ENCODE peak calls at places on chromosomes 2 and 18, in nine cellular contexts. One of them, this sample, is unnamed. For H3K4me1, the result is how much of the 10 kb centered on the place peaks cover.

GRCh38 chr18:22912835-22913234 is 20.3 kb upstream of the RBBP8 start:
- DNase-seq in K562: no peak
- DNase-seq in PC-3: no peak
- DNase-seq in H9: no peak
- DNase-seq in iPS DF 6.9: no peak
- DNase-seq in left ventricle myocardium inferior: no peak
- DNase-seq in gastrocnemius medialis: no peak
- DNase-seq in GM23248: peak
- DNase-seq in pancreas: no peak
- DNase-seq in this sample: no peak

GRCh38 chr2:105604938-105605337 is 139.8 kb upstream of the NCK2 start:
- DNase-seq in K562: no peak
- DNase-seq in PC-3: no peak
- DNase-seq in H9: no peak
- DNase-seq in iPS DF 6.9: no peak
- DNase-seq in left ventricle myocardium inferior: peak
- DNase-seq in gastrocnemius medialis: peak
- DNase-seq in GM23248: peak
- DNase-seq in pancreas: no peak
- DNase-seq in this sample: no peak

GRCh38 chr2:45788401-45788800 is 136.9 kb downstream of the PRKCE start:
- DNase-seq in K562: no peak
- DNase-seq in PC-3: no peak
- DNase-seq in H9: no peak
- DNase-seq in iPS DF 6.9: no peak
- DNase-seq in left ventricle myocardium inferior: no peak
- DNase-seq in gastrocnemius medialis: no peak
- DNase-seq in GM23248: no peak
- DNase-seq in pancreas: no peak
- DNase-seq in this sample: no peak

GRCh38 chr2:38394041-38394440 is 17.0 kb upstream of the ATL2 start:
- DNase-seq in K562: no peak
- DNase-seq in PC-3: no peak
- DNase-seq in H9: no peak
- DNase-seq in iPS DF 6.9: no peak
- DNase-seq in left ventricle myocardium inferior: no peak
- DNase-seq in gastrocnemius medialis: no peak
- DNase-seq in GM23248: no peak
- DNase-seq in pancreas: no peak
- DNase-seq in this sample: no peak

GRCh38 chr18:13909141-13909540 is 6.2 kb downstream of the MC2R start:
- DNase-seq in K562: no peak
- DNase-seq in PC-3: no peak
- DNase-seq in H9: no peak
- DNase-seq in iPS DF 6.9: no peak
- DNase-seq in left ventricle myocardium inferior: no peak
- DNase-seq in gastrocnemius medialis: no peak
- DNase-seq in GM23248: no peak
- DNase-seq in pancreas: no peak
- DNase-seq in this sample: no peak

GRCh38 chr2:464562-465309 is 176.8 kb upstream of the ALKAL2 start:
- DNase-seq in K562: peak
- DNase-seq in PC-3: no peak
- DNase-seq in H9: peak
- DNase-seq in iPS DF 6.9: no peak
- DNase-seq in left ventricle myocardium inferior: no peak
- DNase-seq in gastrocnemius medialis: no peak
- DNase-seq in GM23248: no peak
- DNase-seq in pancreas: no peak
- DNase-seq in this sample: no peak

GRCh38 chr2:238240761-238241711 is 1.2 kb upstream of the HES6 start:
- DNase-seq in K562: peak
- DNase-seq in PC-3: peak
- DNase-seq in H9: peak
- DNase-seq in iPS DF 6.9: no peak
- DNase-seq in left ventricle myocardium inferior: peak
- DNase-seq in gastrocnemius medialis: peak
- DNase-seq in GM23248: peak
- DNase-seq in pancreas: peak
- DNase-seq in this sample: no peak

GRCh38 chr2:109381327-109381820 is 232.4 kb downstream of the SEPTIN10 start:
- DNase-seq in K562: no peak
- DNase-seq in PC-3: no peak
- DNase-seq in H9: peak
- DNase-seq in iPS DF 6.9: no peak
- DNase-seq in left ventricle myocardium inferior: no peak
- DNase-seq in gastrocnemius medialis: no peak
- DNase-seq in GM23248: no peak
- DNase-seq in pancreas: no peak
- DNase-seq in this sample: no peak

GRCh38 chr2:96404446-96405373 is 69.1 kb downstream of the NCAPH start:
- DNase-seq in K562: no peak
- DNase-seq in PC-3: peak
- DNase-seq in H9: no peak
- DNase-seq in iPS DF 6.9: no peak
- DNase-seq in left ventricle myocardium inferior: peak
- DNase-seq in gastrocnemius medialis: peak
- DNase-seq in GM23248: peak
- DNase-seq in pancreas: peak
- DNase-seq in this sample: no peak

DNA sequence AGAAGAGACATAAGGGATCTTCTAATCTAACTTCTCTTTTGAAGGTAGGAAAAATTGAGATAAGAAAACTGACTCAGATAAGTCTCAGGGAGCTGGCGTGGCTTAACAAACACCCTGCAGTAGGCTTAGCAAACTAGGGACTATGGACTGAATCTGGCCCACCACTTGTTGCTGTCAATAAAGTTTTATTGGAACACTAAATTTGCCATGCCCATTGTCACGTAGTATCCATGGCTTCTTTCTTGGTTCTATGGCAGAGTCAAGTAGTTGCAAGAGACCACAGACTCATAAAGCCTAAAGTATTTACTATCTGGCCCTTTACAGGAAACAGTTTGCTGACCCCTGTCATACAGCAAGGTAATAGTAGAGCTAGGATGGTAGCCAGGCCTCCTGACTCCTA is 24.2 kb downstream of the KCNK3 start:
- DNase-seq in K562: no peak
- DNase-seq in PC-3: no peak
- DNase-seq in H9: no peak
- DNase-seq in iPS DF 6.9: no peak
- DNase-seq in left ventricle myocardium inferior: no peak
- DNase-seq in gastrocnemius medialis: no peak
- DNase-seq in GM23248: no peak
- DNase-seq in pancreas: no peak
- DNase-seq in this sample: no peak
- H3K4me1 ChIP-seq in K562: under half
- H3K4me1 ChIP-seq in PC-3: under half
- H3K4me1 ChIP-seq in H9: under half
- H3K4me1 ChIP-seq in iPS DF 6.9: under half
- H3K4me1 ChIP-seq in left ventricle myocardium inferior: half or more
- H3K4me1 ChIP-seq in gastrocnemius medialis: under half
- H3K4me1 ChIP-seq in GM23248: under half
- H3K4me1 ChIP-seq in pancreas: half or more
- H3K4me1 ChIP-seq in this sample: under half

DNA sequence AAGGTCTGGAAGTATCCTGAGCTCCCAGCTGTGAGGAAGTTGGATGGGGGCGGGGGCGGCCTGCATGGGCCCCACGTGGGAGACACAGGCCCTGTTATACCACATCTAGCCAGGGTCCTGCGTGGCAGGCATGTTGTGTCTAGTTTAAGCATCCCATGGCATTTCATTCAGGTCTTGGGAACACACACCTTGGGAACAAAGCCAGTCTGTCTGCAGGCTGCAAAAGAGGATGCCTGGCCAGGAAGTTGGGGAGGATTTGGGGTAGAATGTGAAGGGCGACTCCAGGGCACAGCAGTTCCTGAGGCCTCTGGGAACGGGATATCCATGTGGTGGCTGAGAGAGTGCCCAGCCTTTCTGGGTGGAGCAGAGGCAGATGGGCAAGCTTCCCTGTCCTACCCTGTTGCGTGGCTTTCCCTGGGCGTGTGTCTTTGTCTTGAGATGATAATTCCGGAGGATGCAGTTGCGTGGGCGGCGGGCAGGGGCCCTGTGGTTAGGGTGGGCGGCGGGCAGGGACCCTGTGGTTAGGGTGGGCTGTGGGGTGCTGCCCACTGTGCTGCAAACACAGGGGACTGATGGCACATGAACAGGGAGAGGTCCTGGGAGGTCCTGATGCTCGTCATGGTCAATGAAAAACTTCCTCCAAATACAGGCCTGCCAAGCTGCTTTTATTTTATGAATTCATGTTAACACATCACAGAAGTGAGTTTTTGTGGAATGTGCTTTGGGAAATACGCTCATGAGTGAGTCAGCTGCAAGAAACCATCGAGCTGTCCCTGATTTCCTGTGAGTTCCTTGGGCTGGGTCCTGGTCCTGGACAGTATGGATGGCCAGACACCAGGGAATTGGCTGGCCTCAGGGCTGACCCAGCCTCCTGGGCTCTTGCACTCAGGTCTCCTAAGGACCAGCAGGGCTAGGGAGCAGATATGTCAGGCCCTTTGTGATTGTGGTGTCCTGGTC is 90.0 kb upstream of the HS6ST1 start:
- DNase-seq in K562: no peak
- DNase-seq in PC-3: peak
- DNase-seq in H9: no peak
- DNase-seq in iPS DF 6.9: no peak
- DNase-seq in left ventricle myocardium inferior: no peak
- DNase-seq in gastrocnemius medialis: no peak
- DNase-seq in GM23248: peak
- DNase-seq in pancreas: no peak
- DNase-seq in this sample: peak
- H3K27ac ChIP-seq in K562: no peak
- H3K27ac ChIP-seq in PC-3: no peak
- H3K27ac ChIP-seq in H9: no peak
- H3K27ac ChIP-seq in iPS DF 6.9: no peak
- H3K27ac ChIP-seq in left ventricle myocardium inferior: no peak
- H3K27ac ChIP-seq in gastrocnemius medialis: no peak
- H3K27ac ChIP-seq in GM23248: peak
- H3K27ac ChIP-seq in pancreas: no peak
- H3K27ac ChIP-seq in this sample: peak

DNA sequence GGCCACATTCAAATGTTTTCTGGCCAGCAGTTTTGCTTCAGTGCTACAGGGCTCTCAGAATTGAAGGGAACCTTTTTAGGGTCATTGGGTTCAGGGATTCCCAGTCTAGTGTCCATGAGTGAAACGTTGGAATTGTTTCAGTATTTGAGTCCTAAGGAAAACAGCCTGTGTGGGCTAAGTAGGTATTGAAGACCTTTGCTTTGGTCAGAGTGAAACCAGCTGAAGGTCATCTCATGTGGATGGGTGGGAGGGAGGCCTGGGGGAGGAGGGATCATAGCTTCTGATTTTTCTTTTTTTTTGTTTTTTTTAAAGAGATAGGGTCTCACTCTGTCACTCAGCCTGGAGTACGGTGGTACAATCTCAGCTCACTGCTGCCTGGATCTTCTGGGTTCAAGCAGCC is 20.2 kb downstream of the B3GNT2 start:
- DNase-seq in K562: no peak
- DNase-seq in PC-3: no peak
- DNase-seq in H9: no peak
- DNase-seq in iPS DF 6.9: no peak
- DNase-seq in left ventricle myocardium inferior: no peak
- DNase-seq in gastrocnemius medialis: no peak
- DNase-seq in GM23248: peak
- DNase-seq in pancreas: no peak
- DNase-seq in this sample: no peak
- H3K4me1 ChIP-seq in K562: under half
- H3K4me1 ChIP-seq in PC-3: under half
- H3K4me1 ChIP-seq in H9: under half
- H3K4me1 ChIP-seq in iPS DF 6.9: under half
- H3K4me1 ChIP-seq in left ventricle myocardium inferior: half or more
- H3K4me1 ChIP-seq in gastrocnemius medialis: under half
- H3K4me1 ChIP-seq in GM23248: under half
- H3K4me1 ChIP-seq in pancreas: under half
- H3K4me1 ChIP-seq in this sample: under half

GRCh38 chr2:224983719-224984388 is 58.4 kb downstream of the DOCK10 start:
- DNase-seq in K562: no peak
- DNase-seq in PC-3: no peak
- DNase-seq in H9: no peak
- DNase-seq in iPS DF 6.9: no peak
- DNase-seq in left ventricle myocardium inferior: no peak
- DNase-seq in gastrocnemius medialis: no peak
- DNase-seq in GM23248: peak
- DNase-seq in pancreas: no peak
- DNase-seq in this sample: no peak

GRCh38 chr2:224984641-224985040 is 57.6 kb downstream of the DOCK10 start:
- DNase-seq in K562: no peak
- DNase-seq in PC-3: no peak
- DNase-seq in H9: no peak
- DNase-seq in iPS DF 6.9: no peak
- DNase-seq in left ventricle myocardium inferior: no peak
- DNase-seq in gastrocnemius medialis: no peak
- DNase-seq in GM23248: no peak
- DNase-seq in pancreas: no peak
- DNase-seq in this sample: no peak

GRCh38 chr2:224986479-224986878 is 55.8 kb downstream of the DOCK10 start:
- DNase-seq in K562: no peak
- DNase-seq in PC-3: no peak
- DNase-seq in H9: no peak
- DNase-seq in iPS DF 6.9: no peak
- DNase-seq in left ventricle myocardium inferior: no peak
- DNase-seq in gastrocnemius medialis: no peak
- DNase-seq in GM23248: no peak
- DNase-seq in pancreas: no peak
- DNase-seq in this sample: no peak

GRCh38 chr2:224982226-224982625 is 60.0 kb downstream of the DOCK10 start:
- DNase-seq in K562: no peak
- DNase-seq in PC-3: no peak
- DNase-seq in H9: no peak
- DNase-seq in iPS DF 6.9: no peak
- DNase-seq in left ventricle myocardium inferior: no peak
- DNase-seq in gastrocnemius medialis: no peak
- DNase-seq in GM23248: no peak
- DNase-seq in pancreas: no peak
- DNase-seq in this sample: no peak

DNA sequence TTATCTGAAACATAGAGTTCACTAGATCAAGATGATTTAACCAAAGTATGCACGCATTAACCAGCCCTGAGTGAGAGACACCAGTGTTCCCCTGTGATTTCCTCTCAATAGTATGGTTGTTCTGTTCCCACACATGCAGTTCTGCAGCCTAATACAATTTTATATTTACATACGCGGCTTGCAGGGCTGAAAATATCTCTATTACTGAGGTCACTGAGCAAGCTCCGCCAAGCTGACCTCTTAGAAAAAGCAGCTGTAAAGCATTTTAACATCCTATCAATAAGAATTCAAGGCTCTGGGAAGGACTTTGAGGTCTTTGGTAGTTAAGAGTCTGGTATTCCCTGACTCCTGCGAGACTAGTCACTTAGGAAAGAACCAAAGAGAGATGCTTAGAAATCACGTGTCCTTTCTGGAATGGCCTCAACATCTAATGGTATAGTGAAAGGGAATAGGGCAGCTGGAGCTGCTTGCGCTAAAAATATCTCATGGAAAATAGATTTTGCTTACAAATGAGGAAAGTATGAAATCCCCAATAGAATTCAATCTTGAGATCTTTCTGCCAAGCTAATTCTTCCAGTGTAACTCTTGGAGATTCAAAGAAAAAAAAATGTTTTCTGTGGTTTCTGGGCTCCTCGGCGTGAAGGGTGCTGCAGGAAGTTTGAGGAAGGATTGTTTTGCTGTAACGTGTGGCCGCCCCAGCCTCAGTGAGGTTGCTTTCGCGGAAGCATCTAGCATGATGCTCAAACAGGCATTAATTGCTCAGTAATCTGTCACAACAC is 59.2 kb downstream of the DOCK10 start:
- DNase-seq in K562: no peak
- DNase-seq in PC-3: no peak
- DNase-seq in H9: no peak
- DNase-seq in iPS DF 6.9: no peak
- DNase-seq in left ventricle myocardium inferior: peak
- DNase-seq in gastrocnemius medialis: no peak
- DNase-seq in GM23248: peak
- DNase-seq in pancreas: no peak
- DNase-seq in this sample: peak
- H3K27ac ChIP-seq in K562: no peak
- H3K27ac ChIP-seq in PC-3: no peak
- H3K27ac ChIP-seq in H9: no peak
- H3K27ac ChIP-seq in iPS DF 6.9: no peak
- H3K27ac ChIP-seq in left ventricle myocardium inferior: peak
- H3K27ac ChIP-seq in gastrocnemius medialis: peak
- H3K27ac ChIP-seq in GM23248: peak
- H3K27ac ChIP-seq in pancreas: no peak
- H3K27ac ChIP-seq in this sample: no peak

This sample was measured in SJSA1.